ENCODE peak calls at places on chromosomes 1 and 21, in eight cellular contexts. X, W, C, O, H, J, E and R are unnamed samples.

GRCh38 chr21:42031816-42032215 is 21.7 kb upstream of the ZBTB21 start:
- DNase-seq in X (no peak), W (no peak), C (no peak), O (no peak), H (no peak), J (peak; percentile 15), E (no peak), R (no peak)

GRCh38 chr1:202439308-202439707 is 90.8 kb downstream of the PPP1R12B start:
- DNase-seq in X (no peak), W (no peak), C (no peak), O (no peak), H (no peak), J (no peak), E (no peak), R (no peak)

GRCh38 chr1:46158312-46159281 is 16.3 kb upstream of the TSPAN1 start:
- DNase-seq in X (no peak), W (no peak), C (no peak), O (no peak), H (no peak), J (no peak), E (no peak), R (no peak)

GRCh38 chr1:211155040-211155439 is 21.1 kb upstream of the KCNH1 start:
- DNase-seq in X (no peak), W (no peak), C (no peak), O (no peak), H (no peak), J (no peak), E (no peak), R (no peak)

GRCh38 chr1:229431270-229432115 is 2.4 kb downstream of the ACTA1 start:
- DNase-seq in X (no peak), W (no peak), C (no peak), O (no peak), H (no peak), J (no peak), E (no peak), R (no peak)

GRCh38 chr21:28063241-28063640 is 929.4 kb downstream of the LTN1 start:
- DNase-seq in X (no peak), W (no peak), C (no peak), O (no peak), H (no peak), J (no peak), E (no peak), R (no peak)

GRCh38 chr21:35002879-35003722 is 46.0 kb downstream of the RUNX1 start:
- DNase-seq in X (no peak), W (no peak), C (no peak), O (no peak), H (no peak), J (no peak), E (no peak), R (no peak)

GRCh38 chr21:37047079-37047478 is 25.8 kb downstream of the PIGP start:
- DNase-seq in X (no peak), W (no peak), C (no peak), O (no peak), H (no peak), J (no peak), E (peak; percentile 64), R (no peak)

GRCh38 chr1:56526571-56527174 is 52.7 kb downstream of the PLPP3 start:
- DNase-seq in X (no peak), W (no peak), C (no peak), O (no peak), H (no peak), J (no peak), E (peak; percentile 59), R (no peak)

GRCh38 chr1:230905733-230906132 is 37.4 kb upstream of the C1orf198 start:
- DNase-seq in X (no peak), W (no peak), C (no peak), O (no peak), H (no peak), J (no peak), E (no peak), R (no peak)

GRCh38 chr21:32771134-32771523 is 426 bp downstream of the PAXBP1 start:
- DNase-seq in X (peak; percentile 56), W (peak; percentile 20), C (peak; percentile 9), O (peak; percentile 83), H (peak; percentile 84), J (peak; percentile 84), E (peak; percentile 75), R (no peak)

GRCh38 chr1:192153276-192153675 is 5.0 kb upstream of the RGS18 start:
- DNase-seq in X (no peak), W (no peak), C (peak; percentile 38), O (no peak), H (no peak), J (no peak), E (no peak), R (no peak)

GRCh38 chr1:2233997-2234761 is 6.1 kb downstream of the SKI start:
- DNase-seq in X (peak; percentile 89), W (no peak), C (no peak), O (peak; percentile 97), H (no peak), J (peak; percentile 97), E (peak; percentile 91), R (peak; percentile 82)

GRCh38 chr1:75727571-75727970 is 3.1 kb downstream of the ACADM start:
- DNase-seq in X (no peak), W (no peak), C (no peak), O (no peak), H (no peak), J (no peak), E (no peak), R (no peak)

GRCh38 chr1:30248373-30248772 is 475.0 kb downstream of the MATN1 start:
- DNase-seq in X (no peak), W (no peak), C (no peak), O (no peak), H (no peak), J (no peak), E (no peak), R (no peak)

GRCh38 chr21:38813143-38813542 is 7.4 kb downstream of the ETS2 start:
- DNase-seq in X (no peak), W (no peak), C (no peak), O (no peak), H (no peak), J (no peak), E (no peak), R (no peak)

GRCh38 chr1:153928245-153928644 is 5.5 kb upstream of the GATAD2B start:
- DNase-seq in X (no peak), W (no peak), C (no peak), O (no peak), H (no peak), J (no peak), E (no peak), R (no peak)

GRCh38 chr1:54838565-54839180 is 37.5 kb upstream of the TTC22 start:
- DNase-seq in X (no peak), W (no peak), C (no peak), O (peak; percentile 66), H (no peak), J (no peak), E (no peak), R (peak; percentile 43)
- TF ChIP-seq CTCF in X (no peak), W (no peak), C (no peak), O (no peak), H (no peak), J (no peak), E (no peak), R (no peak)

GRCh38 chr1:26317612-26318337 is at the start of gene CD52:
- DNase-seq in X (no peak), W (no peak), C (no peak), O (no peak), H (peak; percentile 63), J (no peak), E (no peak), R (no peak)

GRCh38 chr1:26315874-26316850 is 1.6 kb upstream of the CD52 start:
- DNase-seq in X (no peak), W (no peak), C (no peak), O (no peak), H (no peak), J (no peak), E (no peak), R (no peak)

GRCh38 chr1:26317143-26317542 is 615 bp upstream of the CD52 start:
- DNase-seq in X (no peak), W (no peak), C (no peak), O (no peak), H (no peak), J (no peak), E (no peak), R (no peak)

GRCh38 chr1:26320896-26321295 is 3.1 kb downstream of the CD52 start:
- DNase-seq in X (no peak), W (no peak), C (no peak), O (no peak), H (no peak), J (no peak), E (no peak), R (no peak)

GRCh38 chr1:26318338-26319064 is 743 bp downstream of the CD52 start:
- DNase-seq in X (peak; percentile 29), W (no peak), C (no peak), O (no peak), H (no peak), J (peak; percentile 72), E (no peak), R (no peak)
- H3K4me3 ChIP-seq in X (peak overlapping the region; percentile 28), W (no peak overlapping the region), C (no peak overlapping the region), O (peak overlapping the region; percentile 0), H (no peak overlapping the region), J (peak overlapping the region; percentile 58), E (no peak overlapping the region), R (peak overlapping the region; percentile 4)

GRCh38 chr1:90730247-90731022 is 13.3 kb upstream of the BARHL2 start:
- DNase-seq in X (no peak), W (no peak), C (no peak), O (no peak), H (peak; percentile 72), J (no peak), E (no peak), R (no peak)

GRCh38 chr1:90728656-90729257 is 11.7 kb upstream of the BARHL2 start:
- DNase-seq in X (no peak), W (no peak), C (no peak), O (no peak), H (no peak), J (no peak), E (no peak), R (no peak)

GRCh38 chr1:90731382-90732050 is 14.4 kb upstream of the BARHL2 start:
- DNase-seq in X (no peak), W (no peak), C (no peak), O (no peak), H (peak; percentile 47), J (no peak), E (no peak), R (no peak)

GRCh38 chr1:90727917-90728655 is 11.0 kb upstream of the BARHL2 start:
- DNase-seq in X (no peak), W (no peak), C (no peak), O (no peak), H (peak; percentile 19), J (no peak), E (no peak), R (no peak)

GRCh38 chr1:90729484-90730246 is 12.6 kb upstream of the BARHL2 start:
- DNase-seq in X (no peak), W (no peak), C (no peak), O (no peak), H (peak; percentile 94), J (no peak), E (no peak), R (no peak)
- TF ChIP-seq CTCF in X (peak; percentile 24), W (no peak), C (peak; percentile 8), O (peak; percentile 48), H (peak; percentile 84), J (peak; percentile 25), E (no peak), R (no peak)

DNA sequence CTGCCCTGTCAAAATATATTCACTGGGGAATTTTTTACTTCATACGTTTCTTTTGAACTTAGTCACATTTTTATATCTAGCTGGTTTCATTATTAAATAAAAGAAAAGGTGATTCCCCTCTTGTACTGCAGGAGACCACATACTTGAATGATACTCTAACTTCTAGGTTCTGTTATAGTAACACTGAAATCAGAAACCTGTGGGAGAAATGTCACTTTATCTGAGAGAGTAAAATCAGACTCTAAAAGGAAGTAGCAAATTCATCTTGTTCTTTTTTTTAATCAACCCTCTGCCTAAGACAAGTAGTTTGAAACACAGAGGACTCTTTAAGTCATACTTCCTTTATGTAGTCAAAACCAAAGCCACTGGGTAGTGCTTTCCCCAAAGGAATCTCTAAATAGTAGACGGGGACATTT is 34.4 kb downstream of the MRPL39 start:
- DNase-seq in X (no peak), W (no peak), C (no peak), O (no peak), H (no peak), J (no peak), E (no peak), R (no peak)
- H3K4me3 ChIP-seq in X (no peak overlapping the region), W (no peak overlapping the region), C (no peak overlapping the region), O (no peak overlapping the region), H (no peak overlapping the region), J (no peak overlapping the region), E (no peak overlapping the region), R (no peak overlapping the region)